ENCODE peak calls at places on chromosomes 6 and 20, in four cellular contexts. C, B, J and H are unnamed samples.

GRCh38 chr6:89122625-89123024 is 4.8 kb upstream of the SRSF12 start:
- DNase-seq in J (no peak), C (peak; percentile 57), B (peak; percentile 55), H (peak; percentile 23)

GRCh38 chr6:22821664-22822320 is 252.4 kb downstream of the HDGFL1 start:
- DNase-seq in B (no peak), C (peak; percentile 48), J (no peak), H (no peak)

GRCh38 chr6:33049323-33049722 is 24.1 kb downstream of the HLA-DPA1 start:
- DNase-seq in C (no peak), J (no peak), B (no peak), H (no peak)

GRCh38 chr6:39379026-39379425 is 56.5 kb upstream of the KCNK16 start:
- DNase-seq in C (no peak), J (no peak), B (no peak), H (no peak)

GRCh38 chr6:111242452-111242851 is 155.1 kb downstream of the SLC16A10 start:
- DNase-seq in B (no peak), C (no peak), J (no peak), H (no peak)

GRCh38 chr6:157158897-157159296 is 164.4 kb downstream of the TMEM242 start:
- DNase-seq in C (no peak), B (no peak), J (no peak), H (no peak)

GRCh38 chr20:35240083-35240913 is 13.8 kb downstream of the MMP24 start:
- DNase-seq in B (no peak), C (no peak), J (no peak), H (no peak)

GRCh38 chr6:168301648-168302398 is 17.8 kb downstream of the DACT2 start:
- DNase-seq in J (no peak), C (no peak), B (peak; percentile 79), H (no peak)

GRCh38 chr6:132153221-132153896 is 202.2 kb upstream of the CCN2 start:
- DNase-seq in J (no peak), B (no peak), C (peak; percentile 87), H (peak; percentile 90)

GRCh38 chr6:32972353-32973143 is 4.2 kb downstream of the BRD2 start:
- DNase-seq in B (peak; percentile 31), C (no peak), J (peak; percentile 58), H (peak; percentile 45)

GRCh38 chr6:1280666-1281300 is 31.1 kb upstream of the FOXQ1 start:
- DNase-seq in J (no peak), B (no peak), C (no peak), H (no peak)

GRCh38 chr6:167306401-167306998 is 15.4 kb downstream of the UNC93A start:
- DNase-seq in C (peak; percentile 33), J (no peak), B (no peak), H (no peak)

GRCh38 chr20:20443509-20443908 is 75.6 kb downstream of the INSM1 start:
- DNase-seq in C (no peak), B (no peak), J (no peak), H (no peak)

GRCh38 chr20:45817652-45818194 is 5.3 kb downstream of the UBE2C start:
- DNase-seq in C (peak; percentile 87), J (no peak), B (no peak), H (peak; percentile 54)

GRCh38 chr20:57225197-57225733 is 41.2 kb downstream of the BMP7 start:
- DNase-seq in B (no peak), C (no peak), J (no peak), H (no peak)

GRCh38 chr20:3222635-3223600 is 13.6 kb downstream of the ITPA start:
- DNase-seq in J (peak; percentile 65), C (no peak), B (no peak), H (no peak)

GRCh38 chr20:51286758-51287157 is 255.8 kb downstream of the NFATC2 start:
- DNase-seq in C (no peak), J (no peak), B (no peak), H (no peak)

GRCh38 chr6:148760143-148760505 is 13.3 kb downstream of the UST start:
- DNase-seq in C (no peak), B (no peak), J (no peak), H (no peak)

DNA sequence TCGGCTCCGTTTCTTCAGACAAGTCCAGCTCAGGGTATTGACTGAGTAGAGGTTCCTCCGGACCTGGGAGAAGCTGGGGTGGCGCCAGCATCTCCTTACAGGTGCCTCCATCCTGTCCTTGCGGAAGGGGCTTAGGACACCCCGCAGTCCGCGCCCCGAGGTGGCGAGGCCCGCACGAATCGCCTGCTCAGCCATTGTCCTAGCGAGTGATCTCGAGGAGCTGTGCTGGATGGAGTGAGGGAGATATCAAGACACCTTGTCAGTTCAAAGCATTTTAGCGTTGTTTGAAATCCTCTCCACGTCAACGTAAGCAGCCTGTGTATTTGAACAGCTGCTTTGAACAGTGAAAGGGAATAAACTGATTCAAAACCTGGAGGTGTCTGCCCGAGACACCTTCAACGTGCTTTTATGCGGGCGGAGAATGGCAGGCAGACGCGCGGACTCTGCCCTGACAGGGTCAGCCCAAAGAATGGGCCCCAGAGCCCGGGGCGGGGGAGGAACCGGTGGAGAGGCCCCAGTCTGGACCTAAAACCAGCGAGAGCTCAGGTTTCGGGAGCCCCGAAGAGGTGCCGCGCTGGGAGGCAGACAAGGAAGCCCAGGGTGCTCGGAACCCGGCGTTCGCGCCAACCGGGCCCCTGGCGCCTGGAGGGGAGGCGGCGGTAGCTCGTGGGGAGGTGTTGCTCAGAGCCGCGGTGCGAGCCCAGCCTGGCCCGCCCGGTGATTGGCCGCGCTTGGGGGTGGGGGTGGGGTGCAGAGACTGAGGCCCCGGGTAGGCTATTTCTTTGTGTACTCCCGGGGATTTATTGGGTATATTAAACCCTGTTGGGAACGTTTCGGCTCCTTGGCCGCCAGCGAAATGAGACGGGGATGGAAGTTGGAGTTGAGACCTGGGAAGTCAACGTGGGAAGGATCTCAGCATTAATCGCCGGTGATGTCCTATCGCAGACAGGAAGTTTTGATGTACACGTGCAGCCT is 3.0 kb upstream of the POU3F2 start:
- DNase-seq in C (no peak), J (no peak), B (no peak), H (no peak)
- H3K4me1 ChIP-seq in C (peaks cover 17% of the 10 kb centered on the region), J (peaks cover 8% of the 10 kb centered on the region), B (no peaks in the 10 kb centered on the region), H (peaks cover 38% of the 10 kb centered on the region)

GRCh38 chr20:44186201-44186600 is 787 bp downstream of the JPH2 start:
- DNase-seq in J (no peak), B (no peak), C (no peak), H (no peak)
- H3K4me1 ChIP-seq in J (no peaks in the 10 kb centered on the region), B (no peaks in the 10 kb centered on the region), C (peaks cover 63% of the 10 kb centered on the region), H (peaks cover 52% of the 10 kb centered on the region)

GRCh38 chr6:154786144-154786868 is 53.1 kb downstream of the SCAF8 start:
- DNase-seq in B (no peak), C (no peak), J (no peak), H (no peak)
- H3K4me1 ChIP-seq in B (no peaks in the 10 kb centered on the region), C (no peaks in the 10 kb centered on the region), J (no peaks in the 10 kb centered on the region), H (no peaks in the 10 kb centered on the region)

DNA sequence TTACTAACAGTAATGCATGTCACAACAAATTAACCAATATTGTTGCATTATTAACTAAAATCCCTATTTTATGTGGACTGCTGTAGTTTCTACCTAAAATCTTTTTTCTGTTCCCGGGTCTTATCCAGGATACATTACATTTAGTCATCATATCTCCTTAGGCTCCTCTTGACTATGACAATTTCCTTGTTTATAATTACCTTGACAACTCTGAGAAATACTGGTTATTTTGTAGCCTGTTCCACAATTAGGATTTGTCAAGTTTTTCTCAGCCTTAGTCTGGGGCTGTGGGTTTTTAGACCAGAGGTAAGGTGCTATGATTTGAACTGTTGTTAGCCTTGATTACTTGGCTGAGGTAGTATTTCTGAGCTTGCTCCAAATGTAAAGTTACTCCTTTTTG is 3.7 kb downstream of the FBXO5 start:
- DNase-seq in C (no peak), J (no peak), B (no peak), H (no peak)
- H3K4me1 ChIP-seq in C (peaks cover 17% of the 10 kb centered on the region), J (peaks cover 12% of the 10 kb centered on the region), B (peaks cover 2% of the 10 kb centered on the region), H (peaks cover 49% of the 10 kb centered on the region)